ENCODE peak calls at places on chromosomes 4 and X, in four cellular contexts. K is left ventricle myocardium inferior, F is neural progenitor cell, I is PC-9. G is an unnamed sample. For H3K27me3, the result is how much of the 10 kb centered on the place peaks cover.

GRCh38 chr4:111806331-111806730 is 338.9 kb upstream of the FAM241A start:
- DNase-seq in I (no peak), F (peak), K (no peak), G (peak)

GRCh38 chrX:119181491-119181890 is 53.9 kb upstream of the KIAA1210 start:
- DNase-seq in I (peak), F (peak), K (no peak), G (no peak)

GRCh38 chr4:117811731-117812130 is 222.6 kb upstream of the NDST3 start:
- DNase-seq in K (no peak), I (no peak), F (no peak), G (no peak)

GRCh38 chr4:169756971-169757574 is 671 bp downstream of the HPF1 start:
- DNase-seq in F (no peak), I (no peak), K (no peak), G (no peak)

GRCh38 chr4:101944649-101945048 is 154.1 kb downstream of the BANK1 start:
- DNase-seq in F (peak), K (no peak), I (no peak), G (no peak)

GRCh38 chrX:28398352-28398751 is 188.9 kb upstream of the IL1RAPL1 start:
- DNase-seq in F (no peak), I (no peak), K (no peak), G (no peak)

GRCh38 chr4:143234153-143234552 is 49.4 kb downstream of the USP38 start:
- DNase-seq in K (no peak), I (no peak), F (no peak), G (no peak)

GRCh38 chrX:150032742-150033141 is 94.5 kb upstream of the EOLA2 start:
- DNase-seq in F (peak), I (peak), K (no peak), G (no peak)

GRCh38 chrX:39953879-39954278 is 143.9 kb downstream of the BCOR start:
- DNase-seq in F (no peak), K (peak), I (no peak), G (no peak)

GRCh38 chrX:9767375-9767774 is 1.7 kb upstream of the GPR143 start:
- DNase-seq in I (no peak), K (no peak), F (no peak), G (no peak)

GRCh38 chr4:146442801-146443200 is 78.9 kb downstream of the SLC10A7 start:
- DNase-seq in I (no peak), K (no peak), F (no peak), G (no peak)

GRCh38 chrX:30570505-30570904 is 7.1 kb downstream of the TASL start:
- DNase-seq in K (no peak), F (no peak), I (no peak), G (no peak)

GRCh38 chr4:17336524-17336941 is 175.4 kb downstream of the QDPR start:
- DNase-seq in F (no peak), I (no peak), K (peak), G (no peak)

GRCh38 chrX:47285762-47286320 is 53.0 kb downstream of the USP11 start:
- DNase-seq in F (no peak), K (no peak), I (no peak), G (no peak)

GRCh38 chrX:53704854-53705253 is 18.3 kb upstream of the HUWE1 start:
- DNase-seq in F (no peak), K (no peak), I (no peak), G (no peak)

GRCh38 chr4:121472937-121473721 is 92.3 kb upstream of the QRFPR start:
- DNase-seq in K (no peak), F (no peak), I (no peak), G (no peak)

GRCh38 chr4:85557016-85557901 is 82.3 kb downstream of the ARHGAP24 start:
- DNase-seq in I (no peak), K (no peak), F (no peak), G (no peak)

GRCh38 chrX:47169726-47170515 is 23.7 kb upstream of the UBA1 start:
- DNase-seq in I (no peak), K (peak), F (no peak), G (no peak)

GRCh38 chr4:101158136-101158485 is 189.2 kb downstream of the PPP3CA start:
- DNase-seq in K (no peak), I (no peak), F (no peak), G (no peak)

GRCh38 chrX:9690046-9690445 is 75.6 kb downstream of the GPR143 start:
- DNase-seq in F (no peak), K (no peak), I (no peak), G (no peak)

GRCh38 chrX:119735467-119735866 is 22.9 kb upstream of the SOWAHD start:
- DNase-seq in I (no peak), F (no peak), K (no peak), G (no peak)

GRCh38 chrX:15749642-15750610 is 11.9 kb downstream of the CA5B start:
- DNase-seq in I (no peak), K (peak), F (no peak), G (no peak)

GRCh38 chr4:150938873-150939499 is 76.1 kb downstream of the LRBA start:
- DNase-seq in I (no peak), F (no peak), K (no peak), G (no peak)

GRCh38 chr4:25890653-25891485 is 23.2 kb upstream of the SMIM20 start:
- DNase-seq in I (no peak), K (no peak), F (peak), G (no peak)

GRCh38 chr4:107826427-107826980 is 1.8 kb downstream of the SGMS2 start:
- DNase-seq in K (no peak), F (no peak), I (no peak), G (no peak)

GRCh38 chr4:15396157-15396800 is 31.6 kb upstream of the C1QTNF7 start:
- DNase-seq in K (no peak), I (no peak), F (peak), G (peak)

GRCh38 chr4:10891866-10892265 is 207.3 kb upstream of the CLNK start:
- DNase-seq in K (no peak), F (peak), I (no peak), G (peak)

GRCh38 chrX:107493141-107493540 is 43.7 kb downstream of the FRMPD3 start:
- DNase-seq in I (no peak), K (no peak), F (no peak), G (no peak)

GRCh38 chrX:132837971-132838370 is 120.5 kb downstream of the HS6ST2 start:
- DNase-seq in K (no peak), F (no peak), I (no peak), G (no peak)

GRCh38 chr4:181261279-181261678 is 981.9 kb upstream of the TENM3 start:
- DNase-seq in I (no peak), F (peak), K (no peak), G (no peak)

GRCh38 chrX:119455264-119455663 is 13.0 kb upstream of the SLC25A5 start:
- DNase-seq in F (no peak), I (no peak), K (no peak), G (no peak)

GRCh38 chrX:153598541-153599191 is at the start of gene CCNQ:
- DNase-seq in F (peak), I (peak), K (no peak), G (peak)

GRCh38 chrX:21666679-21667078 is 8.5 kb upstream of the KLHL34 start:
- DNase-seq in K (no peak), F (no peak), I (no peak), G (no peak)

GRCh38 chr4:125736057-125736456 is 421.3 kb downstream of the FAT4 start:
- DNase-seq in K (no peak), I (peak), F (no peak), G (no peak)

GRCh38 chr4:19455850-19456602 is 795.7 kb upstream of the SLIT2 start:
- DNase-seq in F (no peak), I (no peak), K (no peak), G (no peak)

GRCh38 chr4:76758290-76758882 is 139.6 kb downstream of the SOWAHB start:
- DNase-seq in K (no peak), F (peak), I (peak), G (no peak)

DNA sequence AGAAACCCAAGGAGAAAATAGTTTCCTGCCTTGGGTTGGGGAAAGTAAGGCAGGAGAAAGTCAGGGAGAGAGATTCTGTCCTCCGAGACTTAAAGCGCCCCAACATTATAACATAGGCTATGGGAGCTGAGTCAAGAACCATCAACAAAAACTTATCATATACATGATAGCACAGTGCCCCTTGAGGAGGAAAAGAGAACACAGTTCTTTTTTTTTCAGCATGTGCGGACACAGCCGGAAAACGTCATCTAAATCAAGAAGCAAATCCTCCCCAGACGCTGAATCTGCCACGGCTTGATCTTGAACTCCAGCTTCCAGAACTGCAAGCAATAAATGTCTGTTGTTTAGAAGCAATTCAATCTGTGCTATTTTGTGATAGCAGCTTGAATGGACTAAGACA is 549.6 kb upstream of the PRKX start:
- DNase-seq in F (peak), K (no peak), I (no peak), G (no peak)
- TF ChIP-seq CTCF in F (peak), K (no peak), I (peak), G (peak)

DNA sequence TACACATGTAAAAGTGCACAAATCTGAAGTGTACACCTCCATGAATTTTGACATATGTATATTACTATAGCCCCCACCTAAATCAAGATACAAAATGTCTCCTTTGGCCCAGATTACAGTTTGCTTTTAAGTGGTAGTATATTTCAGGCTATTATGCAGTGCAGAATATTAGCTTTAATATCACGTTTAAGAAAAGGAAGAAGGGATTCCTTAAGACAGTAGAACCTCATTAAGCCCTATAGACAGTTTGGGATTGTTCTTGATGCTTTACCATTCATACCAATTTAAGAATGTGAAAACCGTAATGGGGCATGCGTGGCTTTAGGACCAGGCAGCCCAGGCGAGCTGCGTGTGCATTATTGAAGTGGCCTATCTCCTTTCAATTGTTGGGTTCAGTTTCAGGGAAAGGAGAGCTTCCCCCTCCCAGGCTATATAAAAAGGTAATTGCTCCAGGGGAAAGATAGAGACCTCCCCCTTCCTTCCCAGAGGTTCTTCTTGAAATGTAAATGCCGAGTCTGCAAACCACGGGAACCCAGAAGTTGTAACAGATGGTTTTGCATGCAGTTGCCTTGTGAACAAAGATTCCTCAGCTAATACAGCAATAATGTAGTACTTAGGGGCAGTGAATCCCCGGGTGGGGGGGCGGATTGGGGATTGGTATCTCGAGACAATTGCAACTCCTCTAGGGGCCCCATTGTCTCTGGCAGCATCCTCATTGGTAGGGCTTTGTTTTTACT is 106.1 kb downstream of the UCHL1 start:
- DNase-seq in K (no peak), F (peak), I (no peak), G (no peak)
- H3K4me3 ChIP-seq in K (peak), F (peak), I (peak), G (no peak)

DNA sequence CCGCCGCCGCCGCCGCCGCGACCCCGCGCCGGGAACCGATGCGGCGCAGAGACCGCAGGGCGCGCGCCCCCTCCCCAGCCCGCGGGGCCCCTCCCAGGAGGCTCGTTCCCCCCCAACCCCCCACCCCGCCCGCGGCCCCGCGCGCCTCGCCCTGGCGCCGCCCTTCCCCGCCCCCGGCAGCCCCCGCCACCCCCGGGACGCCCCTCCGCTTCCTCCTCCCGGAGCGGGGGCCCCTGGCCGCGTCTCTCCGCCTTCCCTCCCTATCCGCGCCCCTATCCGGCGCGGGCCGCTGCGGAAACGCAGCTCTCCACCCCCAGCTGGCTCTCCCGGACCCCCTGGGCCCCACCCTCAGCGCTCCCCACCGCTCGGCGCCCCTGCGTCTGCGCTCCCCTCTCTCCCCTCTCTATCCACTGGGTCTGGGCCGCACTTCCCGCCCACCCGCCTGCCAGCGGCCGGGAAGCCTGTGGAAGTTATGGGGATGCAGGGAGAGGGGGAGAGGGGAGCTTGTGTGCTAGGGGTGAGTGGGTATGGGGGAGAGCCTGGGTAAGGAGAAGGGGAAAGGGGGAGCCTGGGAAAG is at the start of gene TMEM271:
- DNase-seq in I (no peak), F (peak), K (no peak), G (peak)
- H3K27me3 ChIP-seq in I (half or more), F (half or more), K (half or more), G (under half)

GRCh38 chr4:122827258-122827887 is 742 bp downstream of the FGF2 start:
- DNase-seq in K (peak), F (peak), I (peak), G (peak)
- TF ChIP-seq CTCF in K (peak), F (peak), I (no peak), G (peak)

DNA sequence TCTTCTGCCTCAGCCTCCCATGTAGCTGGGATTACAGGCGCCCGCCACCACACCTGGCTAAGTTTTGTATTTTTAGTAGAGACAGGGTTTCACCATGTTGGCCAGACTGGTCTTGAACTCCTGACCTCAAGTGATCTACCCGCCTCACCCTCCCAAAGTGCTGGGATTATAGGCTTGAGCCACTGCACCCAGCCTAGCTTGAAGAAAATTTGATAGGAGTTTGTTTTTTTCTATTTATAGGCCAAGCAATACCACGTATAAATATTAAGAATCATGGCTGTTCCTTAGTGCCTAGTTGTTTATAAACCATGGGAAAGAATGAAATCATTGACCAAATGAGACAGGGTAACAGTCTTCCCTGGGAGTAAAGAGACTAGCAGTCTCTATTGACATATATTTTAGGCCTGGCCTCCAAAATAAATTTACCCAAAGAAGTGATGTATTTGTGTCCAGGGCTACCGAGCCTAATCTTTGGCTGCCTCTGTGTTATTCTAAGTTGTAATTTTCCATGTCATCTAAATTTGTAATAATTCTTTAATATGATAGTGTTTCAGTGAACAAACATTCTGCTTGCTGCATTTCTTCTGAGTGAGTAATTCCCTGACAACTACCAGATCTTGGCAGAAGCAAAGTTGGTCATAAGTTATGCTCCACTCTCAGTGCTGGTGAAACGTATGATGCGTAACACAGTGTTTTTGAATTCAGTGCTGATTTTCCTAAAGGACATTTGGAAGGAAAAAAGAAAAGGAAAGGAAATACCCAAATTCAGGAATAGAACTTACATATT is 10.3 kb downstream of the PKD2 start:
- DNase-seq in I (no peak), F (no peak), K (no peak), G (no peak)
- H3K4me3 ChIP-seq in I (no peak), F (no peak), K (peak), G (no peak)

GRCh38 chr4:86718152-86718551 is 124.0 kb downstream of the PTPN13 start:
- DNase-seq in F (no peak), I (no peak), K (no peak), G (no peak)
- H3K27me3 ChIP-seq in F (under half), I (under half), K (under half), G (under half)

DNA sequence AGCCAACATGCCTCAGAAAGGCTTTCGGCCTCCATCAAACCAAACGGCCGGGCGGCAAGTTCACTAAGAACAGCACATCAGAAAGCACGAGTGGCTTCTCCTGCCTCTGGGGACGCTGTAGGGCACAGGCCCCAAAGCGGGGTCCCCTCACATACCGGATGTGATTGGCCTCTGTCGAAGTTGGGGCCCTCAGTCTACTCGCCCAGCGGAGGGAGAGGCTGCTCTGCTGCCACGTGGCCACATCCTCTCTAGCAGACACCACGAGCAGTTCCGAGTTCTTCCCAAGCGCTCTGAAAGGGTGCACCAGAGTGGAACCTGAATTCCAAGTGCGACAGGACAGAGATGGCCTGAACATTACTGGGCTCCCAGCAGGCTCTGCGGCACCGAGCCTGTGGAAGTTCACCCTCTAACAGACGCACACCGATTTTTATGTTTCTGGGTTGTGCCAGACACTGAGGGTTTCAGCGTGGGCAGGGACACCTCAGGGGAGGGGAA is 21.1 kb downstream of the NOP14 start:
- DNase-seq in K (no peak), I (no peak), F (no peak), G (no peak)
- TF ChIP-seq CTCF in K (no peak), I (no peak), F (no peak), G (no peak)

GRCh38 chr4:93829531-93830089 is 1.1 kb downstream of the ATOH1 start:
- DNase-seq in K (no peak), I (no peak), F (peak), G (no peak)
- H3K4me3 ChIP-seq in K (peak), I (no peak), F (peak), G (peak)